ENCODE peak calls at places on chromosome 1, in nine cellular contexts. D, V, W, J, U, F, N, X and Q are unnamed samples.

GRCh38 chr1:15656464-15656863 is 27.7 kb upstream of the PLEKHM2 start:
- DNase-seq in X (no peak), F (no peak), N (no peak), J (no peak), V (no peak), U (no peak), D (no peak), W (no peak), Q (no peak)

GRCh38 chr1:16326833-16327404 is 25.4 kb downstream of the FBXO42 start:
- DNase-seq in F (no peak), J (no peak), X (no peak), D (no peak), U (no peak), W (no peak), N (no peak), V (no peak), Q (no peak)

GRCh38 chr1:68291763-68292384 is 59.6 kb upstream of the WLS start:
- DNase-seq in U (peak; percentile 61), W (no peak), F (peak; percentile 42), V (no peak), X (peak; percentile 40), N (no peak), D (no peak), J (no peak), Q (no peak)

GRCh38 chr1:186492531-186493291 is 31.8 kb upstream of the PDC start:
- DNase-seq in W (no peak), J (no peak), V (no peak), X (peak; percentile 26), F (no peak), U (peak; percentile 81), D (no peak), N (no peak), Q (no peak)

GRCh38 chr1:30697977-30698376 is 25.4 kb downstream of the MATN1 start:
- DNase-seq in F (peak; percentile 33), V (no peak), X (peak; percentile 45), N (peak; percentile 50), J (no peak), U (no peak), W (no peak), D (no peak), Q (peak; percentile 57)

GRCh38 chr1:8987881-8988617 is 38.2 kb downstream of the SLC2A7 start:
- DNase-seq in W (peak; percentile 52), J (no peak), D (peak; percentile 59), X (peak; percentile 63), U (peak; percentile 34), V (peak; percentile 80), F (peak; percentile 32), N (peak; percentile 76), Q (peak; percentile 83)

GRCh38 chr1:44620072-44620471 is 54.2 kb downstream of the TMEM53 start:
- DNase-seq in X (no peak), J (no peak), U (no peak), D (no peak), F (no peak), W (no peak), V (no peak), N (no peak), Q (no peak)

GRCh38 chr1:79551321-79551720 is 544.8 kb upstream of the ADGRL4 start:
- DNase-seq in V (no peak), W (no peak), F (peak; percentile 52), U (no peak), X (no peak), N (no peak), D (no peak), J (peak; percentile 18), Q (no peak)

GRCh38 chr1:245056913-245057312 is 97.9 kb upstream of the KIF26B start:
- DNase-seq in J (no peak), N (no peak), U (no peak), D (no peak), X (no peak), V (no peak), W (no peak), F (no peak), Q (no peak)

GRCh38 chr1:100538935-100539835 is 1.2 kb downstream of the GPR88 start:
- DNase-seq in F (peak; percentile 3), W (no peak), X (no peak), V (peak; percentile 55), D (peak; percentile 37), U (no peak), N (peak; percentile 53), J (no peak), Q (peak; percentile 55)

GRCh38 chr1:246784621-246785535 is 60.7 kb downstream of the SCCPDH start:
- DNase-seq in N (no peak), J (peak; percentile 18), W (no peak), F (peak; percentile 47), V (no peak), X (peak; percentile 64), D (no peak), U (peak; percentile 65), Q (no peak)

GRCh38 chr1:52477876-52478275 is 73.5 kb downstream of the PRPF38A start:
- DNase-seq in F (no peak), V (no peak), J (no peak), N (no peak), X (no peak), W (no peak), U (no peak), D (no peak), Q (no peak)

GRCh38 chr1:57844382-57844980 is 420.6 kb upstream of the DAB1 start:
- DNase-seq in X (no peak), F (no peak), D (no peak), W (no peak), N (no peak), U (no peak), V (no peak), J (no peak), Q (no peak)

GRCh38 chr1:57839067-57839466 is 415.2 kb upstream of the DAB1 start:
- DNase-seq in X (peak; percentile 22), F (no peak), D (no peak), W (no peak), J (no peak), N (no peak), U (peak; percentile 4), V (no peak), Q (no peak)

GRCh38 chr1:57843760-57844159 is 419.9 kb upstream of the DAB1 start:
- DNase-seq in U (peak; percentile 32), J (no peak), X (peak; percentile 62), W (no peak), V (no peak), N (no peak), D (no peak), F (no peak), Q (no peak)

GRCh38 chr1:57835620-57836019 is 411.8 kb upstream of the DAB1 start:
- DNase-seq in W (peak; percentile 18), F (no peak), D (no peak), N (no peak), X (no peak), U (no peak), V (no peak), J (no peak), Q (no peak)

DNA sequence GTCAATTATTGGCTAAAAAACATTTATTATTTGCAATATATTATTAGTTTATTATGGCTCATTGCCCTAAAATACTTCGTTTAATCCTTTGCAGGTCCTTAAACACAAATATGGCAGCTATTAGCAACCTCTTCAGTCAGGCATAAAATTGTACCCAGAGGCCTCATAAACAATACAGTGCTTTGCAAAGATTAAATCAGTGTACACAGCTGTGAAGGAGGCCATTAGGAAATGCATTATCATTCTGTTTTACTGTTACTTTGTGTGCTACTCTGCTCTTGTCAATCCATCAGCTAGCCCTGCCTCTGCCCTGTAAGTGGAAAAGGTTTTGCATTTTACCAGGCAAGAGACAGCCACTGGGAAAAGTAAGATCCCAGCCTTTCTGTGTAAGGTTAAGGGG is 415.6 kb upstream of the DAB1 start:
- DNase-seq in X (no peak), D (no peak), W (no peak), J (no peak), V (no peak), N (no peak), U (no peak), F (no peak), Q (no peak)
- TF ChIP-seq CTCF in X (no peak), D (no peak), W (no peak), J (no peak), V (no peak), N (no peak), U (no peak), F (no peak), Q (no peak)

DNA sequence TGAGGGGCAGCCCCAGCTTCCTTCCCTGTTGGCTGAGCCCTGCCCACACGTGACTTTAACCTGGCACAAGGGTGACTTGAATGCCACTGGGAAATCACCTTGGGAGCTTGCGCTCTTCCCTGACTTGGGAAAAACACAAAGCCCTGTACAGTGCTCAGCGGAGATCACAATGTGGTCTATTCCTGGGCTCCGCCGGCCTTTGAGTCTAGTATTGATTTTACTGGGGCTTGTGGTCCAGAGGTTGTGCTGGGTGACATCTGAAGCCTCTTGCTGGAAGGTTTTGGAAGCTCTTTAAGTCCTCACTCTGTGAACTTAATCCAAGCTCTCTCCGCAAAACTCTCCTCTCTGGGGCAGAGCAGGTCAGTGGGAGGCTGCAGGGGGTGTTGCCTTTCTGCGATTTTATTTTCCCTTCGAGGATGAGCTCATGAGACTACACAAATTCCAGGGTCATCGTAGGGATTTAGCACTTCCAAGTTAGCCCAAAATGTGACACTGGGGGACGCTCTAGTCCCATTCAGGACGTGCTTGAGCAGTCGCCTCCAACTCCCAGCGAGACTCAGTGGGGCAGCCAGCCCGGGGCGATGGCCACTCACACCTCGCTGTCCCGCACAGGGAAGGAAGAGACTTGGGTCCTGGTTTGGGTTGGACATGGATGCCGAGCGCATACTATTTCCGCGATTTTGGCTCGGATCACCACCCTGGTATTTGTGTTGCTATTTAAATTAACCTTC is 291.9 kb upstream of the AJAP1 start:
- DNase-seq in U (no peak), V (no peak), N (no peak), D (no peak), F (no peak), J (no peak), X (no peak), W (no peak), Q (no peak)
- TF ChIP-seq CTCF in U (no peak), V (no peak), N (no peak), D (no peak), F (no peak), J (no peak), X (no peak), W (no peak), Q (no peak)

DNA sequence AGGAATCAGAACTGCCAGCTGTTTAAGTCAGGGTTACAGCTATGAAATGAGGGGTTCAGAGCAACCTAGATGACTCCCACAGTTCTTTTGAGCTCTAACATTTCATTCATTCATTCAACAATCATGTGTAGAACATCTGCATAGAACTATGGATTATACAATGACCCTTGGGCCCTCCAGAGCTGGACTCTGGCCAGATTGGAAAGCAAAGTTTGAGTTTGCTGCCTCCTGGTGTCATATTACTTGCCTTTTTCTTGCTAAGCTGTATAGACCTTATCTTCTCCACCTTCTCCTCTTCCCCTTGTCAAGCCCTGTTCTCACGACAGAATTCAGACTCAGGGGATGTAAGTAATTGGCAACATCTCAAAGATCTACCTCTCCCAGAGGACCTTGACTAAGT is 4.0 kb downstream of the CASQ2 start:
- DNase-seq in V (peak; percentile 25), U (peak; percentile 40), D (peak; percentile 58), X (peak; percentile 30), F (peak; percentile 18), J (no peak), N (no peak), W (peak; percentile 11), Q (no peak)
- TF ChIP-seq CTCF in V (peak; percentile 41), U (peak; percentile 57), D (no peak), X (peak; percentile 31), F (peak; percentile 42), J (peak; percentile 52), N (peak; percentile 38), W (peak; percentile 31), Q (no peak)

DNA sequence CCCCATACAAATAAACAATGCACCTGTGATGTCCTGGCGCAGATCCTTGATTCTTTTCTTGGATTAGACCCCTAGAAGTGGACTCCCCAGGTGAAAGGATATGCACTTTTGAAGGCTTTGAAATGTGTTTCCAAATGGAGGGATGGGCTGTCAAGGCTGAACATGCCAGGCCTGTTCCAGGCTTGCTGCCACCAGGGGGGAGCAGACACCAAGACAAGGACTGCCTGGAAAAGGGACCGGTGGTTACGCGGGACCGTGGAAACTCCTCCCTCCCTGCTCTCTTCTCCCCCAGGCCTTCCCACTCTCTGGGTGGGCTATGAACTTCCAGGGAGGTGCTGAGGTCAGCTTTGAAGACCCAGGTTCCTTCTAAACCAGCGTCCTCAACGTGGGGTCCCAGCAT is 12.7 kb downstream of the C1QB start:
- DNase-seq in F (peak; percentile 43), V (peak; percentile 71), N (no peak), U (peak; percentile 20), X (peak; percentile 42), W (peak; percentile 48), D (no peak), J (no peak), Q (no peak)
- TF ChIP-seq CTCF in F (peak; percentile 69), V (peak; percentile 61), N (no peak), U (peak; percentile 86), X (peak; percentile 60), W (peak; percentile 44), D (peak; percentile 3), J (peak; percentile 64), Q (no peak)